ENCODE peak calls at places on chromosomes 12 and 14, in seven cellular contexts. One of them, this sample, is unnamed.

GRCh38 chr14:57960946-57961792 is 95.3 kb upstream of the SLC35F4 start:
- DNase-seq in aorta: no peak
- DNase-seq in left lung: no peak
- DNase-seq in astrocyte: no peak
- DNase-seq in testis: peak
- DNase-seq in CD8-positive, alpha-beta memory T cell: no peak
- DNase-seq in colonic mucosa: no peak
- DNase-seq in this sample: no peak

GRCh38 chr12:98763656-98764055 is 118.6 kb downstream of the APAF1 start:
- DNase-seq in colonic mucosa: no peak
- DNase-seq in left lung: no peak
- DNase-seq in CD8-positive, alpha-beta memory T cell: no peak
- DNase-seq in testis: no peak
- DNase-seq in aorta: no peak
- DNase-seq in astrocyte: no peak
- DNase-seq in this sample: no peak

GRCh38 chr14:91038439-91038838 is 22.0 kb downstream of the RPS6KA5 start:
- DNase-seq in astrocyte: peak
- DNase-seq in testis: no peak
- DNase-seq in aorta: no peak
- DNase-seq in colonic mucosa: no peak
- DNase-seq in left lung: no peak
- DNase-seq in CD8-positive, alpha-beta memory T cell: no peak
- DNase-seq in this sample: peak

GRCh38 chr12:59780605-59781135 is 184.8 kb downstream of the SLC16A7 start:
- DNase-seq in left lung: no peak
- DNase-seq in astrocyte: peak
- DNase-seq in aorta: no peak
- DNase-seq in testis: no peak
- DNase-seq in colonic mucosa: no peak
- DNase-seq in CD8-positive, alpha-beta memory T cell: no peak
- DNase-seq in this sample: no peak

GRCh38 chr14:105332352-105332874 is 17.9 kb downstream of the PACS2 start:
- DNase-seq in CD8-positive, alpha-beta memory T cell: no peak
- DNase-seq in colonic mucosa: no peak
- DNase-seq in aorta: no peak
- DNase-seq in astrocyte: no peak
- DNase-seq in left lung: peak
- DNase-seq in testis: no peak
- DNase-seq in this sample: no peak

GRCh38 chr14:23364164-23364571 is 804 bp downstream of the EFS start:
- DNase-seq in astrocyte: peak
- DNase-seq in aorta: peak
- DNase-seq in left lung: no peak
- DNase-seq in testis: no peak
- DNase-seq in colonic mucosa: no peak
- DNase-seq in CD8-positive, alpha-beta memory T cell: no peak
- DNase-seq in this sample: peak

GRCh38 chr12:26122681-26123481 is 2.0 kb downstream of the BHLHE41 start:
- DNase-seq in colonic mucosa: peak
- DNase-seq in aorta: peak
- DNase-seq in astrocyte: peak
- DNase-seq in CD8-positive, alpha-beta memory T cell: no peak
- DNase-seq in left lung: peak
- DNase-seq in testis: peak
- DNase-seq in this sample: peak

GRCh38 chr12:121975029-121975428 is 46.7 kb upstream of the BCL7A start:
- DNase-seq in colonic mucosa: no peak
- DNase-seq in left lung: no peak
- DNase-seq in astrocyte: no peak
- DNase-seq in CD8-positive, alpha-beta memory T cell: no peak
- DNase-seq in testis: no peak
- DNase-seq in aorta: no peak
- DNase-seq in this sample: no peak

GRCh38 chr14:99772371-99773283 is 20.6 kb upstream of the EML1 start:
- DNase-seq in left lung: no peak
- DNase-seq in astrocyte: no peak
- DNase-seq in CD8-positive, alpha-beta memory T cell: no peak
- DNase-seq in testis: no peak
- DNase-seq in aorta: no peak
- DNase-seq in colonic mucosa: no peak
- DNase-seq in this sample: peak

GRCh38 chr14:100747021-100747586 is 20.4 kb downstream of the DLK1 start:
- DNase-seq in astrocyte: peak
- DNase-seq in CD8-positive, alpha-beta memory T cell: no peak
- DNase-seq in aorta: peak
- DNase-seq in testis: no peak
- DNase-seq in colonic mucosa: no peak
- DNase-seq in left lung: peak
- DNase-seq in this sample: peak

GRCh38 chr14:35333347-35333730 is 41.2 kb downstream of the PSMA6 start:
- DNase-seq in astrocyte: no peak
- DNase-seq in testis: no peak
- DNase-seq in aorta: no peak
- DNase-seq in colonic mucosa: no peak
- DNase-seq in left lung: no peak
- DNase-seq in CD8-positive, alpha-beta memory T cell: no peak
- DNase-seq in this sample: no peak

GRCh38 chr14:63174760-63175191 is 29.5 kb upstream of the RHOJ start:
- DNase-seq in aorta: no peak
- DNase-seq in colonic mucosa: no peak
- DNase-seq in left lung: no peak
- DNase-seq in astrocyte: peak
- DNase-seq in CD8-positive, alpha-beta memory T cell: no peak
- DNase-seq in testis: peak
- DNase-seq in this sample: peak

DNA sequence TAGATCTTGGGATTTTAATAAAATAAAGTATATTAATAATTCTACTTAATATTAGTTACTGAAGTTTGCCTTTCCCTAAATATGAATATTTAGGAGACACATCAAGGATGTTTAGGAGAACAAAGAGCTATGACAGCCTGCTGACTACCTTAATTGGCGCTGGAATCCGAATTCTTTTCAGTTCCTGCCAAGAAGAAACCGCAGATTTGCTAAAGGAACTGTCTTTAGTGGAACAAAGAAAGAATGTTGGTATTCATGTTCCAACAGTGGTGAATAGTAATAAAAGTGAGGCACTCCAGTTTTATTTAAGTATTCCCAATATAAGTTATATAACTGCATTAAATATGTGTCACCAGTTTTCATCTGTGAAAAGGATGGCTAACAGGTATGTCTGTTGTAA is 54.5 kb downstream of the MIS18BP1 start:
- DNase-seq in testis: no peak
- DNase-seq in CD8-positive, alpha-beta memory T cell: no peak
- DNase-seq in left lung: no peak
- DNase-seq in astrocyte: peak
- DNase-seq in aorta: no peak
- DNase-seq in colonic mucosa: no peak
- DNase-seq in this sample: no peak
- H3K4me3 ChIP-seq in testis: no peak
- H3K4me3 ChIP-seq in CD8-positive, alpha-beta memory T cell: no peak
- H3K4me3 ChIP-seq in left lung: no peak
- H3K4me3 ChIP-seq in astrocyte: no peak
- H3K4me3 ChIP-seq in aorta: no peak
- H3K4me3 ChIP-seq in colonic mucosa: no peak
- H3K4me3 ChIP-seq in this sample: no peak

GRCh38 chr12:30822385-30823139 is 67.8 kb upstream of the CAPRIN2 start:
- DNase-seq in left lung: peak
- DNase-seq in testis: peak
- DNase-seq in colonic mucosa: peak
- DNase-seq in astrocyte: peak
- DNase-seq in CD8-positive, alpha-beta memory T cell: peak
- DNase-seq in aorta: peak
- DNase-seq in this sample: peak

GRCh38 chr12:30823764-30824163 is 69.0 kb upstream of the CAPRIN2 start:
- DNase-seq in aorta: no peak
- DNase-seq in astrocyte: no peak
- DNase-seq in left lung: no peak
- DNase-seq in CD8-positive, alpha-beta memory T cell: no peak
- DNase-seq in testis: no peak
- DNase-seq in colonic mucosa: no peak
- DNase-seq in this sample: no peak

GRCh38 chr12:30825341-30825740 is 70.6 kb upstream of the CAPRIN2 start:
- DNase-seq in astrocyte: no peak
- DNase-seq in CD8-positive, alpha-beta memory T cell: no peak
- DNase-seq in testis: no peak
- DNase-seq in colonic mucosa: no peak
- DNase-seq in left lung: no peak
- DNase-seq in aorta: no peak
- DNase-seq in this sample: no peak

GRCh38 chr12:30824311-30824710 is 69.6 kb upstream of the CAPRIN2 start:
- DNase-seq in left lung: no peak
- DNase-seq in astrocyte: no peak
- DNase-seq in aorta: no peak
- DNase-seq in colonic mucosa: no peak
- DNase-seq in testis: no peak
- DNase-seq in CD8-positive, alpha-beta memory T cell: no peak
- DNase-seq in this sample: no peak

DNA sequence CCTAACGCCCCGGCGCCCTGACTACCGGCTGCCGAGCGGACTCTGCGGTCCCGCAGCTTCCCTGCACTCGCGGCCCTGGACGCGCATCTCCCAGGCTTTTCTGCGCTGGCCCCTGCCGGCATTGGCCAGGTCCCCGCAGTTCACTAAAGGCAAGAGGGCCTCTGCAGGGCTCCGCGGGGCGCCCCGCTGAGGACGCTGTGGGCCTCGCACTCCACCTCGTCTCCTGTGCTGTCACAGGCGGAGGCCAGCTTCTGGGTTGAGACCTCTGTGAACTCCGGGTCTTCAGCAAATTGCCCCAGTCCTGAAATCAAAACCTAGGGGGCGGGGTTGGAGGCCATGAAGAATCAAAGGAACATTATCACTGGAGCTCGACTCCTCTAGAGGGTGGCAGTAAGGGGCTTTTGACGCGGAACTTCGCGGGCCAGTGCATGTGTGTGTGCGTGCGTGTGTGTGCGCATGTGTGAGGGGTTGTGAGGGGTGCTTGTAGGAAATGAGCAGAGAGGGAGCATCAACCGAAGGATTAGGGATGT is 68.5 kb upstream of the CAPRIN2 start:
- DNase-seq in colonic mucosa: peak
- DNase-seq in CD8-positive, alpha-beta memory T cell: peak
- DNase-seq in testis: peak
- DNase-seq in aorta: peak
- DNase-seq in left lung: peak
- DNase-seq in astrocyte: no peak
- DNase-seq in this sample: peak
- H3K27ac ChIP-seq in colonic mucosa: no peak
- H3K27ac ChIP-seq in CD8-positive, alpha-beta memory T cell: no peak
- H3K27ac ChIP-seq in testis: peak
- H3K27ac ChIP-seq in aorta: no peak
- H3K27ac ChIP-seq in left lung: peak
- H3K27ac ChIP-seq in astrocyte: no peak
- H3K27ac ChIP-seq in this sample: peak

GRCh38 chr14:24428628-24429394 is 657 bp downstream of the CBLN3 start:
- DNase-seq in left lung: peak
- DNase-seq in testis: no peak
- DNase-seq in aorta: no peak
- DNase-seq in colonic mucosa: no peak
- DNase-seq in CD8-positive, alpha-beta memory T cell: no peak
- DNase-seq in astrocyte: no peak
- DNase-seq in this sample: no peak

GRCh38 chr14:24427537-24428508 is 1.6 kb downstream of the CBLN3 start:
- DNase-seq in left lung: no peak
- DNase-seq in testis: no peak
- DNase-seq in CD8-positive, alpha-beta memory T cell: no peak
- DNase-seq in colonic mucosa: no peak
- DNase-seq in astrocyte: no peak
- DNase-seq in aorta: no peak
- DNase-seq in this sample: peak

GRCh38 chr14:24426150-24426911 is 3.1 kb downstream of the CBLN3 start:
- DNase-seq in colonic mucosa: no peak
- DNase-seq in astrocyte: no peak
- DNase-seq in testis: no peak
- DNase-seq in CD8-positive, alpha-beta memory T cell: no peak
- DNase-seq in aorta: no peak
- DNase-seq in left lung: no peak
- DNase-seq in this sample: no peak

GRCh38 chr14:24425704-24426103 is 3.8 kb downstream of the CBLN3 start:
- DNase-seq in left lung: no peak
- DNase-seq in aorta: no peak
- DNase-seq in testis: no peak
- DNase-seq in astrocyte: peak
- DNase-seq in CD8-positive, alpha-beta memory T cell: no peak
- DNase-seq in colonic mucosa: no peak
- DNase-seq in this sample: no peak

DNA sequence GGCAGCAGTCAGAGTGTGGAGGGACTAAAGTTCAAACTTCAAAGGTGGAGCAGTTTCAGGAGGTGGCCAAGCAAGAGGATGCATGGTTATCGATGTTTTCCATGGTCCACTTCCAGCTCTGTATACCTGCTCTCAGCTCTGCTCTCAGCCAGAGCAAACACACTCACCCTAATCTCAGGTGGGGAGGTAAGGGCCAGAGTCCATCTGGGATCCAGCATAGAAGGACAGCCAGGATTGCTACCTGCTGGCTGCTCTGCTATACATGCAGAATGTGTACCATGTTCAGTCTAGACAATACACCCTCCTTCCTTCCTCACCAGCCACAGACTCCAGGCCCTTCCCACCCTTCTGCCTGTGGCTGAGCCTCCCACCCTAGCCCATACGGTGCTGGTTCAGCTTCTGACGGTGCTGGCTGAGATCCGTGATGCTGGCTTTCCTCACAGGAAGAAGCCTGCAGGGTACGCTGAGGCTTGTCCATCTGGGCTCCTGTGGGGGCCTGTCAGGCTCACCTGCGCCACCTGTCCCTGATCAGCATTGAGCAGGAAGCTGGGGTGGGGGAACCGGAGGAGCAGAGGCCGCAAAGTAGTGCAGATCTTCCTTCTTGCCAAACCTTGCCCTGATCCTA is 2.4 kb downstream of the CBLN3 start:
- DNase-seq in astrocyte: no peak
- DNase-seq in aorta: no peak
- DNase-seq in testis: no peak
- DNase-seq in left lung: no peak
- DNase-seq in colonic mucosa: peak
- DNase-seq in CD8-positive, alpha-beta memory T cell: no peak
- DNase-seq in this sample: no peak
- H3K4me3 ChIP-seq in astrocyte: no peak
- H3K4me3 ChIP-seq in aorta: no peak
- H3K4me3 ChIP-seq in testis: no peak
- H3K4me3 ChIP-seq in left lung: no peak
- H3K4me3 ChIP-seq in colonic mucosa: no peak
- H3K4me3 ChIP-seq in CD8-positive, alpha-beta memory T cell: no peak
- H3K4me3 ChIP-seq in this sample: no peak

DNA sequence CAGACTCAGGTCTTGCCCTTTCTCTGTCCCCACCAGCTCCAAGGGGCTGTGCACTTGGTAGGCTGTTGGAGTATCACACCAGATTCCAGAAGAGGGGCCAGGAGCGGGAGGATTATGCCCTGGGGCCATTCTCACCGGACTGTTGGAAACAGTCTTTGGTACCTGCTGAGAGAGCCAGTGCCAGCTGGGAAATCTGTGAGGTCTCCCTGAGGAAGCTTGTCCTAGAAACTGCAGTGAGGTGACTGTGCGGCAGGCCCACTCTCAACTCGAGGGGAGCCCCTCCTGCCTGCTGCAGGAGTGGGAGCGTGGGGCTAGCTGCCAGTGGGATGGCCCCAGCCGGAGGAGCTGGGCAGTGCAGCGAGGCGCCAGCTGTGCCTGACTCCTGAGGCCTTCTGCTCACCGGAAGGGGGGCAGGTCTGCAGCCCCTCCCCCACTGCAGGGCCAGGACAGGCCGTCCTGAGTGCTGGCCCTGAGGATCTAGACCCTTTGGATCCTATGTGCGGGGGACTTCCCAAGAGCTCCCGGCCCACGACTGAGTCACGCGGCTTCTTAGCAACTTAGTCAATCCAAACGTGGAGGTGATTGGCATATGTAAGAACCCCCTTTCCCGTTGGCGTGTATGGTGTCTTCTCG is 295.2 kb downstream of the CACNA1C start:
- DNase-seq in testis: no peak
- DNase-seq in CD8-positive, alpha-beta memory T cell: no peak
- DNase-seq in aorta: peak
- DNase-seq in astrocyte: no peak
- DNase-seq in left lung: no peak
- DNase-seq in colonic mucosa: no peak
- DNase-seq in this sample: no peak
- H3K27ac ChIP-seq in testis: no peak
- H3K27ac ChIP-seq in CD8-positive, alpha-beta memory T cell: no peak
- H3K27ac ChIP-seq in aorta: peak
- H3K27ac ChIP-seq in astrocyte: no peak
- H3K27ac ChIP-seq in left lung: no peak
- H3K27ac ChIP-seq in colonic mucosa: no peak
- H3K27ac ChIP-seq in this sample: peak